ENCODE peak calls at places on chromosome 17, in nine cellular contexts. E, T, O, F, J, Z, Y, G and K are unnamed samples.

GRCh38 chr17:50638851-50639767 is 4.4 kb downstream of the ABCC3 start:
- DNase-seq in T (no peak), Y (peak; percentile 90), J (no peak), E (peak; percentile 94), F (peak; percentile 96), O (no peak), G (no peak), Z (peak; percentile 98), K (peak; percentile 99)

GRCh38 chr17:39484178-39484577 is 22.9 kb downstream of the CDK12 start:
- DNase-seq in F (no peak), E (no peak), O (no peak), T (no peak), Y (no peak), J (no peak), Z (no peak), G (no peak), K (no peak)

GRCh38 chr17:40646791-40647548 is 648 bp downstream of the SMARCE1 start:
- DNase-seq in Y (no peak), G (peak; percentile 32), E (no peak), F (no peak), T (no peak), J (no peak), O (peak; percentile 19), Z (no peak), K (peak; percentile 8)

GRCh38 chr17:39627717-39628516 is 1.2 kb downstream of the PPP1R1B start:
- DNase-seq in Z (peak; percentile 79), T (no peak), J (no peak), Y (no peak), E (no peak), O (no peak), G (no peak), F (no peak), K (no peak)

GRCh38 chr17:20092973-20093626 is 83.9 kb downstream of the SPECC1 start:
- DNase-seq in Z (no peak), G (no peak), E (no peak), O (no peak), F (no peak), Y (no peak), J (no peak), T (no peak), K (no peak)

GRCh38 chr17:7889166-7889584 is 586 bp downstream of the CHD3 start:
- DNase-seq in Z (peak; percentile 98), T (peak; percentile 32), Y (peak; percentile 95), F (no peak), E (peak; percentile 97), G (peak; percentile 43), O (no peak), J (peak; percentile 79), K (peak; percentile 94)

GRCh38 chr17:31320791-31321190 is 631 bp downstream of the EVI2A start:
- DNase-seq in F (no peak), Z (no peak), Y (no peak), O (no peak), G (no peak), T (no peak), J (no peak), E (no peak), K (peak; percentile 49)

GRCh38 chr17:12789075-12789975 is at the start of gene ARHGAP44:
- DNase-seq in O (no peak), Z (peak; percentile 78), F (no peak), T (peak; percentile 44), G (peak; percentile 59), J (peak; percentile 80), E (peak; percentile 71), Y (peak; percentile 54), K (peak; percentile 47)

GRCh38 chr17:48427598-48427997 is 2.4 kb downstream of the SKAP1 start:
- DNase-seq in Y (no peak), T (no peak), Z (no peak), E (no peak), J (no peak), G (no peak), O (no peak), F (no peak), K (no peak)

GRCh38 chr17:82703036-82703745 is 4.7 kb upstream of the RAB40B start:
- DNase-seq in Z (no peak), E (peak; percentile 45), O (no peak), G (no peak), T (no peak), J (no peak), F (no peak), Y (no peak), K (no peak)

GRCh38 chr17:7988750-7989178 is 13.7 kb upstream of the GUCY2D start:
- DNase-seq in E (no peak), F (peak; percentile 73), T (peak; percentile 87), Y (peak; percentile 74), Z (peak; percentile 82), G (peak; percentile 60), J (no peak), O (peak; percentile 34), K (peak; percentile 94)

GRCh38 chr17:76681222-76682137 is 29.3 kb downstream of the MXRA7 start:
- DNase-seq in F (peak; percentile 45), E (peak; percentile 73), Y (peak; percentile 80), J (no peak), Z (peak; percentile 89), G (peak; percentile 86), T (peak; percentile 61), O (peak; percentile 63), K (peak; percentile 78)

GRCh38 chr17:41486809-41487530 is 2.7 kb downstream of the KRT36 start:
- DNase-seq in Y (no peak), T (peak; percentile 19), Z (peak; percentile 74), E (peak; percentile 81), G (peak; percentile 18), O (no peak), J (no peak), F (no peak), K (no peak)

GRCh38 chr17:59751955-59752413 is 44.5 kb downstream of the VMP1 start:
- DNase-seq in J (no peak), E (no peak), O (no peak), Y (no peak), G (no peak), T (no peak), F (no peak), Z (no peak), K (no peak)

GRCh38 chr17:67520916-67521772 is 144.1 kb downstream of the PITPNC1 start:
- DNase-seq in Z (no peak), T (no peak), E (no peak), Y (no peak), J (no peak), G (no peak), F (no peak), O (no peak), K (peak; percentile 84)

GRCh38 chr17:69188796-69189195 is 39.8 kb downstream of the ABCA10 start:
- DNase-seq in O (no peak), F (no peak), Y (no peak), E (no peak), G (no peak), J (no peak), Z (no peak), T (no peak), K (no peak)

GRCh38 chr17:21105081-21105480 is 21.7 kb upstream of the DHRS7B start:
- DNase-seq in Y (no peak), E (no peak), Z (no peak), J (no peak), O (no peak), G (no peak), T (no peak), F (no peak), K (no peak)

GRCh38 chr17:81037783-81038733 is 3.1 kb downstream of the BAIAP2 start:
- DNase-seq in Y (no peak), J (no peak), O (no peak), G (no peak), F (no peak), Z (no peak), T (no peak), E (no peak), K (no peak)
- TF ChIP-seq CTCF in Y (no peak), J (peak; percentile 16), O (no peak), G (no peak), F (no peak), Z (no peak), T (no peak), E (no peak), K (peak; percentile 9)

DNA sequence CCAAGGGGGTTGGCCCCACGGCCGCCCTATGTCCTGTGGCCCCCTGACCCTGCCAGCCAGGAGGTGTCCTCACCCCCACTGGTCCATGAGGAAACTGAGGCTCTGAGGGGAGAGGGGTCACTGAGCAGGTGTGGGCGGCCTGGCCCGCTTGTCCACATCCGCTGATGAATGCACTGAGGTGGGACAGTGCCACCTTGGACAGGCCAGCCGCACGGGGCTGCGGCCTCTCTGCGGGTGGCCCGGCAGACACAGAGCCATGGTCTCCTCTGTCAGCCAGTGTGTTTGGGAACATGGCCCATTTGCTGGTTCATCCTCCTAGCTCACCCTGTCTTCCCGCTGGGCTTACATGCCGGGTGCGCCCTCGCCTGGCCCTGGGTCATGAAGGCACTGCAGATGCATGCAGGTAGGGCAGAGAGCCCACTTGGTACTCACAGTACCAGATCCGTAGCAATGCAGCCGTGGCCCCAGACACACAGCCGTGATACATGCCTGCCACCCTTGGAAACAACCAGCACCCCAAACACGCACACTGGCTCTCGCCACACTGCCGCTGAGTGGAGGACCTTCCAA is 93.9 kb downstream of the ENGASE start:
- DNase-seq in O (no peak), J (no peak), E (no peak), Z (no peak), F (no peak), Y (no peak), G (no peak), T (no peak), K (no peak)
- TF ChIP-seq CTCF in O (no peak), J (no peak), E (no peak), Z (no peak), F (no peak), Y (no peak), G (no peak), T (no peak), K (no peak)

DNA sequence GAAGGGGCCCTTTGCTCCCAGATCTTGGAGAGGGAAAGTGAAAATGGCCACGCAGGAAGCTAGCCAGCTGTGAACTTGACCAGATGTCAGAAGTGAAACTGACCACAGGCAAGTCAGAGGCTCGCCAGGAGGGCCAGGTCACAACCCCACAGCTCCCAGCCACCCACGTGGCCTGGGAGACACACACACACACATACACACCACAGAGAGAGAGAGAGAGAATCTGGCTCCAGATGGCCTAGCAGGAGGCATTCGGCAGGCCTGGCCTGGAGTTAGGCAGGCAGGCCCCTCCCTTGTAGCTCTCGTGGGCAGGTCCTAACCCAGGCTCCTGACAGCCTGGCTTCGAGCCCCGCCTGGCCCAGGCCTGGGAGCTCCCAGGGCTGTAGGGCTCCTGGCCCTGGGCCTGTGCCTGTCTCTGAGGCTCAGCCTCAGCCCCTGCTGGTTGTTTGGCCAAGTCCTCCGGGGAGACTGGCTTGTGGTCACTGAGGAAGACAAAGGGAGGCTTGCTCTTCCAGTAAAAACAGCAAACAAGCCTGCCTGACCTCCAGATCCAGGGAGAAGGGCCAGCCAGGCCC is 20.2 kb downstream of the NGFR start:
- DNase-seq in O (no peak), Z (peak; percentile 55), E (peak; percentile 82), T (no peak), J (no peak), F (no peak), Y (peak; percentile 92), G (peak; percentile 51), K (peak; percentile 99)
- TF ChIP-seq CTCF in O (no peak), Z (no peak), E (no peak), T (no peak), J (peak; percentile 56), F (no peak), Y (peak; percentile 65), G (no peak), K (peak; percentile 65)

DNA sequence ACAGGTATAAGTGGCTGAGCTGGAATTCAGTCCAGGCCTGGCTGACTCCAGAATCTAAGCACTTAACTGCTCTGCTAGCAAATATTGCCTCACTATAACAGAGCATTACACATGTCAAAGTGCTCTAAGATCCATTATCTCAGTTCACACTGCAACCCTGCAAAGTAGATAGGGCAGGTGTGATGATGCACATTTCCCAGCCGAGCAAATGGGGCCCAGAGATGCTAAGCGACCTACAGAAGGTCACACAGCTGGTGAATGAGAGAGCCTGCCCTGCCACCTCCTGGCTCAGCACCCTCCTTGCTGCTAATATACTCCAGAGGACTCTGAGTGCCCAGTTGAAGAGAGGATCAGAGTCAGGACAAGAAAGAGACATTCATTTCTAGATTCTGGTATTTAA is 73.6 kb upstream of the CCL1 start:
- DNase-seq in G (no peak), T (no peak), F (no peak), J (no peak), E (no peak), Z (no peak), O (no peak), Y (no peak), K (no peak)
- TF ChIP-seq CTCF in G (no peak), T (no peak), F (no peak), J (no peak), E (no peak), Z (no peak), O (no peak), Y (no peak), K (no peak)